ENCODE peak calls at places on chromosomes 7 and 10, in eight cellular contexts. One of them, this sample, is unnamed.

GRCh38 chr7:100826546-100827329 is 585 bp downstream of the EPHB4 start:
- DNase-seq in AG08396: peak
- DNase-seq in HEK293T: no peak
- DNase-seq in MV-4-11: no peak
- DNase-seq in activated CD8-positive, alpha-beta memory T cell treated with anti-CD3 and anti-CD28 coated beads for 1 hour: no peak
- DNase-seq in left ventricle myocardium superior: no peak
- DNase-seq in H54: no peak
- DNase-seq in lower lobe of right lung: no peak
- DNase-seq in this sample: no peak

GRCh38 chr7:159269745-159270144 is 125.1 kb upstream of the VIPR2 start:
- DNase-seq in lower lobe of right lung: no peak
- DNase-seq in MV-4-11: no peak
- DNase-seq in AG08396: no peak
- DNase-seq in H54: no peak
- DNase-seq in HEK293T: no peak
- DNase-seq in left ventricle myocardium superior: no peak
- DNase-seq in activated CD8-positive, alpha-beta memory T cell treated with anti-CD3 and anti-CD28 coated beads for 1 hour: no peak
- DNase-seq in this sample: no peak

GRCh38 chr10:103645141-103646054 is 151.9 kb downstream of the NEURL1 start:
- DNase-seq in HEK293T: no peak
- DNase-seq in left ventricle myocardium superior: peak
- DNase-seq in H54: peak
- DNase-seq in AG08396: peak
- DNase-seq in lower lobe of right lung: peak
- DNase-seq in MV-4-11: peak
- DNase-seq in activated CD8-positive, alpha-beta memory T cell treated with anti-CD3 and anti-CD28 coated beads for 1 hour: no peak
- DNase-seq in this sample: peak

GRCh38 chr10:24418532-24418931 is 209.6 kb downstream of the KIAA1217 start:
- DNase-seq in left ventricle myocardium superior: no peak
- DNase-seq in activated CD8-positive, alpha-beta memory T cell treated with anti-CD3 and anti-CD28 coated beads for 1 hour: no peak
- DNase-seq in HEK293T: no peak
- DNase-seq in AG08396: no peak
- DNase-seq in lower lobe of right lung: no peak
- DNase-seq in H54: no peak
- DNase-seq in MV-4-11: no peak
- DNase-seq in this sample: no peak

GRCh38 chr10:88162852-88163251 is 299.4 kb downstream of the PTEN start:
- DNase-seq in HEK293T: no peak
- DNase-seq in activated CD8-positive, alpha-beta memory T cell treated with anti-CD3 and anti-CD28 coated beads for 1 hour: no peak
- DNase-seq in left ventricle myocardium superior: no peak
- DNase-seq in AG08396: no peak
- DNase-seq in H54: no peak
- DNase-seq in MV-4-11: peak
- DNase-seq in lower lobe of right lung: no peak
- DNase-seq in this sample: no peak

GRCh38 chr10:36621346-36621745 is 504.1 kb upstream of the ANKRD30A start:
- DNase-seq in AG08396: no peak
- DNase-seq in activated CD8-positive, alpha-beta memory T cell treated with anti-CD3 and anti-CD28 coated beads for 1 hour: no peak
- DNase-seq in HEK293T: no peak
- DNase-seq in lower lobe of right lung: no peak
- DNase-seq in H54: no peak
- DNase-seq in MV-4-11: no peak
- DNase-seq in left ventricle myocardium superior: no peak
- DNase-seq in this sample: no peak

GRCh38 chr7:4261038-4261960 is 420.8 kb upstream of the FOXK1 start:
- DNase-seq in left ventricle myocardium superior: peak
- DNase-seq in lower lobe of right lung: no peak
- DNase-seq in AG08396: no peak
- DNase-seq in MV-4-11: no peak
- DNase-seq in activated CD8-positive, alpha-beta memory T cell treated with anti-CD3 and anti-CD28 coated beads for 1 hour: no peak
- DNase-seq in H54: no peak
- DNase-seq in HEK293T: no peak
- DNase-seq in this sample: peak

GRCh38 chr10:14820010-14820774 is 17.6 kb downstream of the CDNF start:
- DNase-seq in lower lobe of right lung: no peak
- DNase-seq in MV-4-11: no peak
- DNase-seq in left ventricle myocardium superior: no peak
- DNase-seq in activated CD8-positive, alpha-beta memory T cell treated with anti-CD3 and anti-CD28 coated beads for 1 hour: no peak
- DNase-seq in H54: peak
- DNase-seq in AG08396: peak
- DNase-seq in HEK293T: no peak
- DNase-seq in this sample: no peak

GRCh38 chr10:51846856-51847506 is 147.6 kb upstream of the CSTF2T start:
- DNase-seq in H54: no peak
- DNase-seq in MV-4-11: no peak
- DNase-seq in left ventricle myocardium superior: no peak
- DNase-seq in activated CD8-positive, alpha-beta memory T cell treated with anti-CD3 and anti-CD28 coated beads for 1 hour: no peak
- DNase-seq in AG08396: no peak
- DNase-seq in HEK293T: no peak
- DNase-seq in lower lobe of right lung: no peak
- DNase-seq in this sample: no peak

GRCh38 chr7:94190599-94191061 is 186.5 kb upstream of the BET1 start:
- DNase-seq in activated CD8-positive, alpha-beta memory T cell treated with anti-CD3 and anti-CD28 coated beads for 1 hour: no peak
- DNase-seq in left ventricle myocardium superior: no peak
- DNase-seq in MV-4-11: no peak
- DNase-seq in AG08396: peak
- DNase-seq in HEK293T: no peak
- DNase-seq in H54: peak
- DNase-seq in lower lobe of right lung: no peak
- DNase-seq in this sample: no peak

GRCh38 chr10:74151879-74152722 is 1.1 kb downstream of the ADK start:
- DNase-seq in activated CD8-positive, alpha-beta memory T cell treated with anti-CD3 and anti-CD28 coated beads for 1 hour: no peak
- DNase-seq in left ventricle myocardium superior: no peak
- DNase-seq in HEK293T: no peak
- DNase-seq in MV-4-11: no peak
- DNase-seq in lower lobe of right lung: no peak
- DNase-seq in H54: no peak
- DNase-seq in AG08396: no peak
- DNase-seq in this sample: no peak

GRCh38 chr10:11336703-11337102 is 274.7 kb downstream of the USP6NL start:
- DNase-seq in left ventricle myocardium superior: no peak
- DNase-seq in lower lobe of right lung: no peak
- DNase-seq in activated CD8-positive, alpha-beta memory T cell treated with anti-CD3 and anti-CD28 coated beads for 1 hour: no peak
- DNase-seq in MV-4-11: no peak
- DNase-seq in H54: no peak
- DNase-seq in AG08396: no peak
- DNase-seq in HEK293T: no peak
- DNase-seq in this sample: no peak